ENCODE peak calls at places on chromosomes 6 and 20, in four cellular contexts. A is H1, D is GM12878, O is K562. H is an unnamed sample. For H3K79me2, the result is how much of the 10 kb centered on the place peaks cover.

GRCh38 chr20:50837532-50838321 is 42.9 kb downstream of the BCAS4 start:
- DNase-seq in O (peak), A (no peak), D (no peak), H (no peak)

GRCh38 chr20:62768234-62768814 is 27.9 kb upstream of the MRGBP start:
- DNase-seq in D (no peak), A (no peak), O (no peak), H (no peak)

GRCh38 chr20:362271-363254 is 15.7 kb downstream of the NRSN2 start:
- DNase-seq in A (no peak), D (no peak), O (peak), H (peak)

GRCh38 chr20:51760905-51761544 is 7.2 kb downstream of the ATP9A start:
- DNase-seq in O (no peak), D (no peak), A (no peak), H (no peak)

GRCh38 chr6:2103644-2104523 is 141.5 kb downstream of the GMDS start:
- DNase-seq in D (peak), A (no peak), O (no peak), H (peak)

GRCh38 chr20:6665161-6665560 is 102.3 kb upstream of the BMP2 start:
- DNase-seq in A (no peak), D (no peak), O (no peak), H (no peak)

GRCh38 chr6:118128755-118129154 is 221.7 kb downstream of the SLC35F1 start:
- DNase-seq in O (no peak), D (no peak), A (no peak), H (no peak)

GRCh38 chr20:49989234-49990065 is 6.7 kb downstream of the SNAI1 start:
- DNase-seq in O (no peak), A (peak), D (no peak), H (peak)

GRCh38 chr20:48051810-48052491 is 266.7 kb upstream of the SULF2 start:
- DNase-seq in A (no peak), O (no peak), D (no peak), H (peak)

GRCh38 chr6:75224303-75224926 is 18.6 kb upstream of the COL12A1 start:
- DNase-seq in D (no peak), O (no peak), A (no peak), H (no peak)

GRCh38 chr6:25312034-25312620 is 33.0 kb downstream of the CARMIL1 start:
- DNase-seq in A (no peak), O (no peak), D (no peak), H (no peak)

GRCh38 chr6:30483677-30484279 is 5.5 kb upstream of the HLA-E start:
- DNase-seq in A (no peak), D (peak), O (peak), H (peak)

GRCh38 chr20:38650010-38650409 is 48.4 kb downstream of the ARHGAP40 start:
- DNase-seq in A (no peak), O (no peak), D (no peak), H (no peak)

GRCh38 chr6:49540614-49541013 is 9.9 kb upstream of the C6orf141 start:
- DNase-seq in O (no peak), A (no peak), D (no peak), H (no peak)

GRCh38 chr6:64990652-64991304 is 716.2 kb downstream of the EYS start:
- DNase-seq in D (no peak), O (no peak), A (no peak), H (no peak)

GRCh38 chr20:46027245-46027853 is 1.7 kb upstream of the SLC12A5 start:
- DNase-seq in A (peak), O (peak), D (no peak), H (no peak)

GRCh38 chr6:149965191-149966020 is 1.7 kb downstream of the ULBP1 start:
- DNase-seq in D (no peak), O (no peak), A (peak), H (peak)

GRCh38 chr6:28497893-28498292 is 17.7 kb downstream of the GPX6 start:
- DNase-seq in O (no peak), A (no peak), D (no peak), H (no peak)

GRCh38 chr6:43391448-43392031 is 22.1 kb upstream of the ZNF318 start:
- DNase-seq in A (no peak), D (no peak), O (peak), H (peak)

GRCh38 chr6:17280552-17281090 is 540 bp upstream of the RBM24 start:
- DNase-seq in O (no peak), A (peak), D (no peak), H (peak)

GRCh38 chr6:42451595-42452170 is at the start of gene TRERF1:
- DNase-seq in O (peak), D (no peak), A (peak), H (peak)

GRCh38 chr6:158293122-158293521 is 19.1 kb upstream of the TULP4 start:
- DNase-seq in D (peak), A (no peak), O (no peak), H (no peak)

GRCh38 chr20:59864726-59865125 is 68.7 kb downstream of the SYCP2 start:
- DNase-seq in O (no peak), D (no peak), A (no peak), H (no peak)

GRCh38 chr6:56292505-56293181 is 45.3 kb upstream of the COL21A1 start:
- DNase-seq in D (no peak), A (peak), O (no peak), H (peak)

GRCh38 chr20:18638768-18639167 is 50.9 kb downstream of the DTD1 start:
- DNase-seq in A (no peak), D (no peak), O (no peak), H (no peak)

GRCh38 chr6:33945931-33946330 is 142.1 kb upstream of the MLN start:
- DNase-seq in A (no peak), D (no peak), O (no peak), H (no peak)

GRCh38 chr6:36290668-36291620 is 21.1 kb downstream of the PNPLA1 start:
- DNase-seq in O (peak), D (no peak), A (no peak), H (no peak)

GRCh38 chr6:1089860-1090259 is 222.0 kb upstream of the FOXQ1 start:
- DNase-seq in A (no peak), O (no peak), D (no peak), H (no peak)

GRCh38 chr6:96499781-96500180 is 21.8 kb upstream of the UFL1 start:
- DNase-seq in O (no peak), A (no peak), D (no peak), H (no peak)

GRCh38 chr6:40789143-40789764 is 202.1 kb upstream of the LRFN2 start:
- DNase-seq in O (no peak), A (no peak), D (no peak), H (peak)

GRCh38 chr20:63698739-63699465 is 2.5 kb downstream of the TNFRSF6B start:
- DNase-seq in A (no peak), O (no peak), D (peak), H (peak)

GRCh38 chr20:49630396-49630951 is 62.5 kb upstream of the PTGIS start:
- DNase-seq in D (peak), O (no peak), A (no peak), H (no peak)

DNA sequence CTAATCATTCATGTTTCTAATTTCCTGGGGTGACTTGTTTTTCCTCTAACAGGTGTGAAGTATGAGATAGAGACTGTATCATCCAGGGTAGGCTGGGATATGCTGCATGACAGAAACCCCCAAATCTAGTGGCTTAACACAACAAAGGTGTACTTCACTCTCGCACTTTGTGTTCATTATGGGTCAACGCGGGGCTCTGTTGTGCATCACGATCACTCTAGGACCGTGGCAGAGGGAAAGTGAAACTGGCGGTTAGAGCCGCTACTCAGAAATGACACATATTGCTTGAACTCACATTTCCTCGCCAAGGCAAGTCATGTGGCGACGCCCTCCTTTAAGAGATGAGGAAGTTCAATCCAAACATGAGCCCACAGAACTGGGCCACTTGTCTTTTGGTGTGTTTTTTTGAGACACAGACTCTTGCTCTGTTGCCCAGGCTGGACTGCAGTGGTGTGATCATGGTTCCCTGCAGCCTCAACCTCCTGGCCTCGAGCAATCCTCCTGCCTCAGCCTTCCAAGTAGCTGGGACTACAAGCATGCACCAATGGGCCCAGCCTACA is 41.3 kb downstream of the PCNA start:
- DNase-seq in O (peak), A (no peak), D (peak), H (no peak)
- TF ChIP-seq NRF1 in O (peak), A (no peak), D (no peak), H (no peak)

DNA sequence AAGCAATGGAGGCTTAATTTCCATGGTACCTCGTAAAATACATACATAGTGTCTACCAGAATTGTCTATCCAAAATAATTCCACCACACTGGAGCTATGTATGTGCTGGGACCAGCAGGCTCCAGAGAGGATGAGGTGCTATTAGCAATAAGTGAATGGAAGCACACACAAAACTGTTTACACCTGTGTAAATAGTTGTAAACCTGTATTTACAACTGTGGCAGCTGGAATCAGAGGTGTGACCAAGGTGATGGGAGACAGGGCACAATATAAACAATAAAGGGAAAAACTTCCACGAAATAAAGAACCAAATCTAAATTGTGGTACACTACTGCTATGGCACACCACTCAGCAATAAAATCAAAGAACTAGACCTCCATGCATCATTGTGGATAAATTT is 14.4 kb downstream of the RARS2 start:
- DNase-seq in O (no peak), A (no peak), D (no peak), H (no peak)
- H3K79me2 ChIP-seq in O (half or more), A (half or more), D (under half), H (half or more)

DNA sequence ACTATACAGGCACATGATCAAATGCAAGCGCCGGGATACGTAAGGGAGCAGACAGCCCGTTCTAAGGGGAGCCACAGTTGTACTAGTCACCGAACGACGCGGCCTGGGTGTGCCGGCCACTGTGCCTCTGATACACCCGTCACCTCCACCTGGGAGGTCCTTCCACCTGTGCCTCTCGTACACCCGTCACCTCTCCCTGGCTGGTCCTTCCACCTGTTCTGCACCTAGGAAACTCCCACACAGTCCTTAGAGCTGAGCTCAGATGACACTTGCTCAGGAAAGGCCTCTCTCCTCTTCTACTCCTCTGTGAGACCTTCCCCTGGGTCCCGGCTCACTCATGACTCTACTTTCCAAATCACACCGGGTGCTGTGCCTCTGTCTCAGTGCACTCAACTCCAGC is 245.0 kb downstream of the TTLL2 start:
- DNase-seq in O (no peak), D (no peak), A (no peak), H (no peak)
- TF ChIP-seq NRF1 in O (no peak), D (no peak), A (no peak), H (no peak)

GRCh38 chr20:36238760-36239159 is 2.5 kb downstream of the AAR2 start:
- DNase-seq in D (no peak), A (no peak), O (no peak), H (no peak)

GRCh38 chr20:36240076-36240475 is 3.8 kb downstream of the AAR2 start:
- DNase-seq in D (no peak), A (no peak), O (no peak), H (no peak)

GRCh38 chr20:36236786-36237121 is 476 bp downstream of the AAR2 start:
- DNase-seq in O (no peak), A (no peak), D (no peak), H (no peak)

GRCh38 chr20:36237477-36237876 is 1.2 kb downstream of the AAR2 start:
- DNase-seq in O (no peak), A (no peak), D (no peak), H (no peak)

DNA sequence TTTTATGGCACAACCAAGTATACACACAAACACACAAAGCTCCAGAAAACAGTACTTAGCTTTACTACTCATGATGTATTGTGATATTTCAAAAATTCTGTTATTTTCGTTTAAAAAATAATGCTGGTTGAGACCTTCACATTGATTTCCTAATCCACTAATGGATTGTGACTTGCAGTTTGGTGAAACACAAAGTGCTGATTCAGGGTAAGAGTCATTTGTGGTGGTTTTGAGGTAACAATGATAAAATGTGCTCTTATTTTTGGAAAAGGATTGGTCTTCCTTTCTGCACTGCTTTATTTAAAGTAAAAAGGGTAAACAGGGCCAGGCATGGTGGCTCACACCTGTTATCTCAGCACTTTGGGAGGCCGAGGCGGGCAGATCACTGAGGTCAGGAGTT is 1.9 kb downstream of the AAR2 start:
- DNase-seq in O (no peak), A (no peak), D (no peak), H (no peak)
- H3K79me2 ChIP-seq in O (under half), A (under half), D (under half), H (half or more)

DNA sequence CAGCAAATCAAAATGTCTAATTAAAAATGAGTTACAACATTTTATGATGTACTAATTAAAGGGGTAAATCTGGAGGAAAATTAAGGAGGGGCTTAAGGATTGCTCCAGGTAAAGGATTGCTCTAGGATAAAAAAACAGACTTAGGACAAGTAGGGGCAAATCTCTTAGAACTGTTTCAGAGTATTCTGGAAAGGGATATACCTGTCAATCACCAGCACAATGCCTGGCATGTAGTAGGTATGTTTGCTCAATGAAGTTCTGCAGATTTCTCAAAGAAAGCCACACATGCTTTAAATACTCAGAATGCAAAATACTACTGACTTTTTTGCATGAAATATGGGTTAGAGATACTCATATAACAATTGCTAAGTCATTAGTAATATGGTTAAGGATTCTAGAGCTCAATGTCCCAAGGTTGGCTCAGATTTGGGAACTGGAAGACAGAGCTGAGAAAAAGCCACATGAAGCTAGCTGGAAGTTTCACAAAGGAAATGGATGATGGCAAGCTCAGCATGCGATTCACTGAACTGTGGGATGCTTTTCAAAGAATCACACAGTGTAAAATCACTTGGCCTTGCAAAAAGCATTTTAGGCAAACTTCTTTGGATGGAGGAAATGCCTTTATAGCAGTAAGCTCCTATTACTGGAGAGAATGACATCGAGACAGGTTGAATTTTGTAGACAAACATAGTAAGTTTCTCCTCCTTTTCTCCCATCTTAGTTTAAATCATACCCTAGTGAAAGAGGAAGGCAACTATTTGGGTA is 72.8 kb downstream of the MAP3K5 start:
- DNase-seq in D (peak), A (no peak), O (no peak), H (no peak)
- TF ChIP-seq NRF1 in D (no peak), A (no peak), O (no peak), H (no peak)

GRCh38 chr6:31733734-31734133 is 2.6 kb downstream of the CLIC1 start:
- DNase-seq in O (no peak), A (no peak), D (no peak), H (no peak)
- H3K79me2 ChIP-seq in O (half or more), A (under half), D (under half), H (half or more)

GRCh38 chr6:14452567-14453527 is 335.3 kb downstream of the CD83 start:
- DNase-seq in D (peak), O (peak), A (no peak), H (no peak)

GRCh38 chr6:14448246-14448645 is 330.7 kb downstream of the CD83 start:
- DNase-seq in A (no peak), D (no peak), O (no peak), H (no peak)

GRCh38 chr6:14447240-14447639 is 329.7 kb downstream of the CD83 start:
- DNase-seq in O (no peak), D (no peak), A (no peak), H (no peak)

GRCh38 chr6:14451594-14452374 is 334.2 kb downstream of the CD83 start:
- DNase-seq in A (no peak), O (no peak), D (no peak), H (no peak)

GRCh38 chr6:14450133-14451040 is 332.8 kb downstream of the CD83 start:
- DNase-seq in A (no peak), D (no peak), O (no peak), H (no peak)
- TF ChIP-seq NRF1 in A (no peak), D (no peak), O (no peak), H (no peak)

DNA sequence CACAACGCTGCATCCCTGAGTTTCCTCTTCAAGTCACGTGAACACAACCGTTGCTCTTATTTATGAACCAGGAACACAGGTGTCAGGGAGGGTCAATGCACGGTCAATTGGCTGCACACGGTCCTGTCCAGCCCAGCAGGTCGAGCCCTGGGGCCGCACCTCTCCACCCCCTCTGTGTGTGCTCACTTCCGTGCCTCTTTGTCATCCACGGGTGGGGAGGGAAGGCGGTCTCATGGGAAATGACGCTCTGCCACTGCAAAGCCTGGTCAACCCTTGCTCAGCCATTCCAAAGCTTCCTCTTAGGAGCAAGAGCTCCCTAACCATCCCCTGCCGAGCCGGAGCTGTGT is 38.7 kb downstream of the DACT2 start:
- DNase-seq in A (no peak), D (no peak), O (no peak), H (no peak)
- H3K79me2 ChIP-seq in A (under half), D (under half), O (under half), H (under half)

GRCh38 chr20:53642196-53643030 is 48.8 kb upstream of the ZNF217 start:
- DNase-seq in A (no peak), D (no peak), O (peak), H (no peak)
- TF ChIP-seq NRF1 in A (no peak), D (no peak), O (no peak), H (no peak)